ENCODE peak calls at places on chromosome 16, in ten cellular contexts. One of them, this sample, is unnamed. For H3K4me1, the result is how much of the 10 kb centered on the place peaks cover.

GRCh38 chr16:28317040-28317880 is 24.9 kb downstream of the SBK1 start:
- DNase-seq in left lung: no peak
- DNase-seq in mammary epithelial cell: peak
- DNase-seq in mesendoderm: peak
- DNase-seq in CD8-positive, alpha-beta T cell: peak
- DNase-seq in body of pancreas: peak
- DNase-seq in endothelial cell of umbilical vein: peak
- DNase-seq in heart left ventricle: peak
- DNase-seq in RWPE2: no peak
- DNase-seq in GM23338: peak
- DNase-seq in this sample: no peak

GRCh38 chr16:49936791-49937190 is 80.9 kb upstream of the ZNF423 start:
- DNase-seq in endothelial cell of umbilical vein: no peak
- DNase-seq in mammary epithelial cell: no peak
- DNase-seq in body of pancreas: no peak
- DNase-seq in left lung: no peak
- DNase-seq in RWPE2: no peak
- DNase-seq in CD8-positive, alpha-beta T cell: no peak
- DNase-seq in heart left ventricle: no peak
- DNase-seq in mesendoderm: no peak
- DNase-seq in GM23338: no peak
- DNase-seq in this sample: no peak

GRCh38 chr16:85005278-85006069 is 5.9 kb downstream of the ZDHHC7 start:
- DNase-seq in heart left ventricle: no peak
- DNase-seq in mammary epithelial cell: peak
- DNase-seq in CD8-positive, alpha-beta T cell: no peak
- DNase-seq in endothelial cell of umbilical vein: no peak
- DNase-seq in left lung: no peak
- DNase-seq in mesendoderm: peak
- DNase-seq in RWPE2: no peak
- DNase-seq in GM23338: no peak
- DNase-seq in body of pancreas: no peak
- DNase-seq in this sample: no peak

GRCh38 chr16:17744903-17745581 is 274.3 kb upstream of the XYLT1 start:
- DNase-seq in left lung: no peak
- DNase-seq in CD8-positive, alpha-beta T cell: no peak
- DNase-seq in RWPE2: no peak
- DNase-seq in GM23338: peak
- DNase-seq in mesendoderm: peak
- DNase-seq in heart left ventricle: no peak
- DNase-seq in endothelial cell of umbilical vein: no peak
- DNase-seq in body of pancreas: no peak
- DNase-seq in mammary epithelial cell: no peak
- DNase-seq in this sample: no peak

GRCh38 chr16:48613061-48613957 is 3.3 kb upstream of the N4BP1 start:
- DNase-seq in left lung: no peak
- DNase-seq in GM23338: peak
- DNase-seq in mammary epithelial cell: peak
- DNase-seq in heart left ventricle: no peak
- DNase-seq in CD8-positive, alpha-beta T cell: peak
- DNase-seq in mesendoderm: peak
- DNase-seq in RWPE2: no peak
- DNase-seq in body of pancreas: no peak
- DNase-seq in endothelial cell of umbilical vein: no peak
- DNase-seq in this sample: no peak

GRCh38 chr16:49048557-49048956 is 233.1 kb downstream of the CBLN1 start:
- DNase-seq in GM23338: no peak
- DNase-seq in body of pancreas: no peak
- DNase-seq in endothelial cell of umbilical vein: no peak
- DNase-seq in heart left ventricle: no peak
- DNase-seq in RWPE2: no peak
- DNase-seq in mammary epithelial cell: peak
- DNase-seq in mesendoderm: peak
- DNase-seq in left lung: no peak
- DNase-seq in CD8-positive, alpha-beta T cell: no peak
- DNase-seq in this sample: no peak

GRCh38 chr16:57091990-57092785 is at the start of gene CPNE2:
- DNase-seq in heart left ventricle: peak
- DNase-seq in mesendoderm: peak
- DNase-seq in endothelial cell of umbilical vein: peak
- DNase-seq in body of pancreas: peak
- DNase-seq in GM23338: peak
- DNase-seq in RWPE2: no peak
- DNase-seq in CD8-positive, alpha-beta T cell: no peak
- DNase-seq in left lung: peak
- DNase-seq in mammary epithelial cell: no peak
- DNase-seq in this sample: no peak

GRCh38 chr16:86138121-86138944 is 239.4 kb downstream of the IRF8 start:
- DNase-seq in CD8-positive, alpha-beta T cell: no peak
- DNase-seq in GM23338: peak
- DNase-seq in mesendoderm: peak
- DNase-seq in left lung: no peak
- DNase-seq in mammary epithelial cell: no peak
- DNase-seq in heart left ventricle: no peak
- DNase-seq in RWPE2: no peak
- DNase-seq in body of pancreas: no peak
- DNase-seq in endothelial cell of umbilical vein: no peak
- DNase-seq in this sample: no peak

GRCh38 chr16:84514874-84515835 is 10.7 kb upstream of the MEAK7 start:
- DNase-seq in endothelial cell of umbilical vein: no peak
- DNase-seq in mammary epithelial cell: no peak
- DNase-seq in CD8-positive, alpha-beta T cell: peak
- DNase-seq in body of pancreas: no peak
- DNase-seq in heart left ventricle: peak
- DNase-seq in GM23338: no peak
- DNase-seq in left lung: peak
- DNase-seq in mesendoderm: no peak
- DNase-seq in RWPE2: no peak
- DNase-seq in this sample: no peak

GRCh38 chr16:85750827-85751641 is at the start of gene C16orf74:
- DNase-seq in endothelial cell of umbilical vein: peak
- DNase-seq in RWPE2: no peak
- DNase-seq in mesendoderm: no peak
- DNase-seq in body of pancreas: peak
- DNase-seq in CD8-positive, alpha-beta T cell: no peak
- DNase-seq in mammary epithelial cell: peak
- DNase-seq in left lung: no peak
- DNase-seq in GM23338: peak
- DNase-seq in heart left ventricle: peak
- DNase-seq in this sample: no peak

GRCh38 chr16:63447121-63447520 is 1410.9 kb upstream of the CDH8 start:
- DNase-seq in endothelial cell of umbilical vein: no peak
- DNase-seq in mammary epithelial cell: no peak
- DNase-seq in GM23338: no peak
- DNase-seq in left lung: no peak
- DNase-seq in heart left ventricle: no peak
- DNase-seq in RWPE2: no peak
- DNase-seq in mesendoderm: peak
- DNase-seq in CD8-positive, alpha-beta T cell: no peak
- DNase-seq in body of pancreas: no peak
- DNase-seq in this sample: no peak

GRCh38 chr16:65538945-65539344 is 417.1 kb upstream of the CDH11 start:
- DNase-seq in endothelial cell of umbilical vein: no peak
- DNase-seq in body of pancreas: no peak
- DNase-seq in CD8-positive, alpha-beta T cell: no peak
- DNase-seq in mammary epithelial cell: no peak
- DNase-seq in left lung: no peak
- DNase-seq in RWPE2: no peak
- DNase-seq in heart left ventricle: no peak
- DNase-seq in GM23338: no peak
- DNase-seq in mesendoderm: no peak
- DNase-seq in this sample: no peak

GRCh38 chr16:1724491-1724890 is 18.5 kb downstream of the MAPK8IP3 start:
- DNase-seq in body of pancreas: no peak
- DNase-seq in mesendoderm: no peak
- DNase-seq in mammary epithelial cell: no peak
- DNase-seq in endothelial cell of umbilical vein: no peak
- DNase-seq in GM23338: no peak
- DNase-seq in RWPE2: no peak
- DNase-seq in left lung: no peak
- DNase-seq in CD8-positive, alpha-beta T cell: no peak
- DNase-seq in heart left ventricle: no peak
- DNase-seq in this sample: no peak

GRCh38 chr16:86505185-86505898 is 5.0 kb upstream of the FOXF1 start:
- DNase-seq in RWPE2: no peak
- DNase-seq in mammary epithelial cell: no peak
- DNase-seq in endothelial cell of umbilical vein: no peak
- DNase-seq in GM23338: peak
- DNase-seq in mesendoderm: no peak
- DNase-seq in body of pancreas: no peak
- DNase-seq in left lung: no peak
- DNase-seq in CD8-positive, alpha-beta T cell: no peak
- DNase-seq in heart left ventricle: no peak
- DNase-seq in this sample: no peak

GRCh38 chr16:13056607-13057006 is 155.2 kb downstream of the SHISA9 start:
- DNase-seq in left lung: no peak
- DNase-seq in mammary epithelial cell: no peak
- DNase-seq in endothelial cell of umbilical vein: no peak
- DNase-seq in CD8-positive, alpha-beta T cell: no peak
- DNase-seq in GM23338: no peak
- DNase-seq in RWPE2: no peak
- DNase-seq in mesendoderm: no peak
- DNase-seq in body of pancreas: no peak
- DNase-seq in heart left ventricle: no peak
- DNase-seq in this sample: no peak

GRCh38 chr16:81469710-81470481 is 25.3 kb downstream of the CMIP start:
- DNase-seq in mammary epithelial cell: no peak
- DNase-seq in CD8-positive, alpha-beta T cell: no peak
- DNase-seq in endothelial cell of umbilical vein: no peak
- DNase-seq in GM23338: no peak
- DNase-seq in RWPE2: no peak
- DNase-seq in left lung: no peak
- DNase-seq in mesendoderm: no peak
- DNase-seq in heart left ventricle: no peak
- DNase-seq in body of pancreas: no peak
- DNase-seq in this sample: no peak

GRCh38 chr16:67158637-67159600 is 790 bp downstream of the TRADD start:
- DNase-seq in mesendoderm: peak
- DNase-seq in endothelial cell of umbilical vein: no peak
- DNase-seq in RWPE2: peak
- DNase-seq in mammary epithelial cell: peak
- DNase-seq in CD8-positive, alpha-beta T cell: peak
- DNase-seq in GM23338: peak
- DNase-seq in left lung: no peak
- DNase-seq in heart left ventricle: no peak
- DNase-seq in body of pancreas: peak
- DNase-seq in this sample: no peak
- H3K4me1 ChIP-seq in mesendoderm: under half
- H3K4me1 ChIP-seq in endothelial cell of umbilical vein: under half
- H3K4me1 ChIP-seq in RWPE2: under half
- H3K4me1 ChIP-seq in mammary epithelial cell: under half
- H3K4me1 ChIP-seq in CD8-positive, alpha-beta T cell: half or more
- H3K4me1 ChIP-seq in GM23338: under half
- H3K4me1 ChIP-seq in left lung: half or more
- H3K4me1 ChIP-seq in heart left ventricle: half or more
- H3K4me1 ChIP-seq in body of pancreas: half or more
- H3K4me1 ChIP-seq in this sample: under half

GRCh38 chr16:70271696-70272095 is 17.6 kb downstream of the AARS1 start:
- DNase-seq in mammary epithelial cell: peak
- DNase-seq in body of pancreas: no peak
- DNase-seq in left lung: no peak
- DNase-seq in endothelial cell of umbilical vein: no peak
- DNase-seq in mesendoderm: no peak
- DNase-seq in CD8-positive, alpha-beta T cell: no peak
- DNase-seq in heart left ventricle: no peak
- DNase-seq in RWPE2: no peak
- DNase-seq in GM23338: no peak
- DNase-seq in this sample: no peak

DNA sequence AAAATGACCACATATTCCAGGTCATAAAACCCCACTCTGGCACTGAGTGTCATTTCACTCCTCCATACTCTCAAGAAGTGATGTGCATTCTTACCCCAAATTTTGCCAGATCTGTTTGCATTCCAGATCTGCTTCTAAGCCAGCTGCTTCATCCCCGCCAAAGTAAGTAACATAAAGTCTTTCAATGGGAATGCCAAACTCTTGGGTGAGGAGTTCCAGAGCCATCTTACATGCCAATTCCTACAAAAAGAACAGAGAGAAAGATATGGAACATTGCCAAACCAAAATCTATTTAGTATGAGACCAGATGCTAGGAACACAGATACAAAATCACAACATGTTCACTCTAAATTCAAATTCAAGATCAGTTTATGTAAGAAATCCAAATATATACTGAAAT is 12.9 kb downstream of the AARS1 start:
- DNase-seq in CD8-positive, alpha-beta T cell: no peak
- DNase-seq in endothelial cell of umbilical vein: no peak
- DNase-seq in body of pancreas: no peak
- DNase-seq in mesendoderm: no peak
- DNase-seq in GM23338: no peak
- DNase-seq in RWPE2: no peak
- DNase-seq in mammary epithelial cell: no peak
- DNase-seq in heart left ventricle: no peak
- DNase-seq in left lung: no peak
- DNase-seq in this sample: no peak
- H3K4me1 ChIP-seq in CD8-positive, alpha-beta T cell: under half
- H3K4me1 ChIP-seq in endothelial cell of umbilical vein: under half
- H3K4me1 ChIP-seq in body of pancreas: under half
- H3K4me1 ChIP-seq in mesendoderm: under half
- H3K4me1 ChIP-seq in GM23338: under half
- H3K4me1 ChIP-seq in RWPE2: under half
- H3K4me1 ChIP-seq in mammary epithelial cell: under half
- H3K4me1 ChIP-seq in heart left ventricle: under half
- H3K4me1 ChIP-seq in left lung: under half
- H3K4me1 ChIP-seq in this sample: under half

GRCh38 chr16:11621920-11622651 is 35.4 kb upstream of the LITAF start:
- DNase-seq in mesendoderm: no peak
- DNase-seq in left lung: no peak
- DNase-seq in RWPE2: no peak
- DNase-seq in GM23338: no peak
- DNase-seq in heart left ventricle: no peak
- DNase-seq in mammary epithelial cell: no peak
- DNase-seq in endothelial cell of umbilical vein: no peak
- DNase-seq in CD8-positive, alpha-beta T cell: peak
- DNase-seq in body of pancreas: no peak
- DNase-seq in this sample: no peak
- H3K4me1 ChIP-seq in mesendoderm: under half
- H3K4me1 ChIP-seq in left lung: half or more
- H3K4me1 ChIP-seq in RWPE2: under half
- H3K4me1 ChIP-seq in GM23338: under half
- H3K4me1 ChIP-seq in heart left ventricle: under half
- H3K4me1 ChIP-seq in mammary epithelial cell: under half
- H3K4me1 ChIP-seq in endothelial cell of umbilical vein: under half
- H3K4me1 ChIP-seq in CD8-positive, alpha-beta T cell: half or more
- H3K4me1 ChIP-seq in body of pancreas: under half
- H3K4me1 ChIP-seq in this sample: under half

DNA sequence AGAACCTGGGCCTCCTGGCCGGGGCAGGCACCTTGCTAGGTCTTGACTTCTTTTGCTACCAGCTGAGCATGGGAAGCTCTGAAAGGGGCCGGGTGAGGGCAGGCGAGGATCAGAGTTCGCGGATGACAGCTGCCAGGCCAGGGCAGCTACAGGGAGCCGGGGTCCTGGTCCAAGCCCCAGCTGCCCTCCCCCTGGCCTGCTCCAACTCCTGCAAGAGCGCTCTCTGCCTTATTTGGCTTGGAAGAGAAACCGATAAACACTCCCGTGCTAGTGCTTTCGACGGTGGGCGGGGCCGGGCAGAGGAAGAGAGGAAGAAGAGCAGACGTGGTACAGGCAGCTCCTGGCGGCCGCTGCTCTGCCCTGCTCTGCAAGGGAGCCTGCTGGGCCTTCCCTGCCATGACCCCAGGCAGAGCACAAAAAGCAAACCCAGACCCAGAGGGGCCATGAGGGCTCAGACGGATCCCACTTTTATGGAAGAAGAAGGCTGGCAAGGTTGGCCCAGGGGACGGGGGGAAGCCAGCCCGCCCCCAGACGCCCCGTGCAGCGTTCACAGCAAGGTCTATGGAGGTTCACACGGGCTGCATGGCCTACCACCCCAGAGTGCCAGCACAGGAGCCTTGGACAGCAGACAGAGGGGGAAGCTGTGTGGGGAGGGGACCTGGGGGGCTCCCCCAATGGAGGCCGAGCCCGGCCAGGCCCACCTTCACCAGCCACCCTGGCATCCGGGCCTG is 25.6 kb downstream of the PIEZO1 start:
- DNase-seq in heart left ventricle: no peak
- DNase-seq in CD8-positive, alpha-beta T cell: peak
- DNase-seq in mesendoderm: peak
- DNase-seq in GM23338: peak
- DNase-seq in mammary epithelial cell: no peak
- DNase-seq in left lung: peak
- DNase-seq in endothelial cell of umbilical vein: peak
- DNase-seq in RWPE2: no peak
- DNase-seq in body of pancreas: no peak
- DNase-seq in this sample: no peak
- H3K4me1 ChIP-seq in heart left ventricle: under half
- H3K4me1 ChIP-seq in CD8-positive, alpha-beta T cell: under half
- H3K4me1 ChIP-seq in mesendoderm: under half
- H3K4me1 ChIP-seq in GM23338: under half
- H3K4me1 ChIP-seq in mammary epithelial cell: under half
- H3K4me1 ChIP-seq in left lung: half or more
- H3K4me1 ChIP-seq in endothelial cell of umbilical vein: under half
- H3K4me1 ChIP-seq in RWPE2: under half
- H3K4me1 ChIP-seq in body of pancreas: half or more
- H3K4me1 ChIP-seq in this sample: under half